ENCODE peak calls at places on chromosomes 7 and 10, in nine cellular contexts. Q, D, J, X, Z, C, P, S and H are unnamed samples.

GRCh38 chr7:20447021-20447420 is 116.3 kb downstream of the ITGB8 start:
- DNase-seq in J (no peak), P (no peak), C (no peak), S (no peak), Z (no peak), X (no peak), Q (no peak), D (no peak), H (no peak)

GRCh38 chr7:27199820-27200760 is at the start of gene HOXA13:
- DNase-seq in D (peak), J (no peak), S (no peak), X (peak), Z (peak), C (no peak), Q (no peak), P (no peak), H (peak)

GRCh38 chr7:7183061-7183832 is 903 bp downstream of the C1GALT1 start:
- DNase-seq in X (peak), Q (no peak), P (peak), D (peak), C (peak), J (peak), Z (peak), S (peak), H (peak)

GRCh38 chr7:1940402-1940786 is 270.3 kb downstream of the ELFN1 start:
- DNase-seq in S (peak), Z (no peak), C (peak), X (peak), J (no peak), D (peak), Q (peak), P (no peak), H (no peak)

GRCh38 chr10:100370976-100371706 is 24.1 kb downstream of the SCD start:
- DNase-seq in Q (no peak), D (peak), C (no peak), S (peak), X (peak), Z (no peak), P (peak), J (peak), H (peak)

GRCh38 chr10:13698217-13698616 is 111.5 kb downstream of the PRPF18 start:
- DNase-seq in J (no peak), C (no peak), D (peak), Z (no peak), X (no peak), Q (no peak), P (no peak), S (no peak), H (no peak)

GRCh38 chr10:13617146-13617545 is 30.4 kb downstream of the PRPF18 start:
- DNase-seq in S (no peak), P (no peak), J (no peak), X (no peak), Z (no peak), D (no peak), Q (no peak), C (no peak), H (no peak)

GRCh38 chr7:47792521-47793121 is 155.6 kb downstream of the PKD1L1 start:
- DNase-seq in C (no peak), Z (no peak), P (no peak), D (peak), X (peak), S (peak), J (peak), Q (no peak), H (no peak)

DNA sequence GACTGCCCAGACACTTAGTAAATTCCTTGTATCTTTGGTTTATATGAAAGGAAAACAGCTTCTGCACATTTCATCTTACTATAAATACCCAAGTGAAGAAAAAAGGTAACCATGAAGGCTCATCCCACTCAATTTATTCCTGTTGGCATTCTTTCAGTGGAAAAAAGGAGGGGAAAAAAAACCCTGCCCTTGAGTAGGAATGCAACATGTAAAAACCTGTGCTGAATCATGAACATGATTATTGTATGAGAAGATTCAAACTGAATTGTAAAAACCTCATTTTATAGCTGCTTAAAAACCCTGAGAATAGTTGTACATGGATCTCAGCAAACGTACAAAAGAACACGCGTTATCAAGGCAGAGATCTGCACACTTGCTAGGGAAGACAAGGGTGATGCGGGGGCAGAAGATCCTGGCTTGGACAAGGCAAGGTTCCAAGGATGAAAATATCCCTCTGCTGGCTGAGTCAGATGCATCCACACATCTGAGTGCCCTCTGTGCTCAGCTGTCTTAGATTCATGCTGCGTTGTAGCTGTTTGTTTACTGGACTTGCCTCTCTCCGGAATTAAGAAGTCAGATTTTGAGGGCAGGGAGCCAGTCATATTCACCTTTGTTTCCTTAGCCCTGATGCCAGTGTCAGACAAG is 658.2 kb downstream of the PARD3 start:
- DNase-seq in C (no peak), Z (no peak), Q (no peak), D (peak), P (no peak), X (no peak), J (no peak), S (peak), H (no peak)
- TF ChIP-seq CTCF in C (no peak), Z (peak), Q (no peak), D (peak), P (no peak), X (no peak), J (no peak), S (peak), H (no peak)

DNA sequence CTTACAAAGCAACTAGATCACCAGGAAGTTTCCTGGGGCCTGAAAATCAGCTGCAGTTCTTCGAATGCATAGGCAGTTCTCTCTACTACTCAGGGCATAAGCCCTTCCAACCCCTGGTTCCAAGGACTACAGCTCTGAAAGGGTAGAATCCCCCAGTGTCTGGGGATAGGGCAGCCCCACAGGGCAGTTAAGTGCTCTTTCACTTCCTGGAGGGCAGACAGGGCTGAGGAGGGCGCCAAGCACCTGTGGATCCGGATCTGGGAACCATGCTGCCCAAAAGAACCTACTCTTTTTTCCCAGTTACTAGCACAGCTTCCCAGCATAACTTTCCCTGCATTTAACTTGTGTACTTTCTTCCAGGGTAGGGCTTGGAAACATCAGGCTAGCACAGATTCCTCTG is 41.1 kb downstream of the CXCL12 start:
- DNase-seq in X (no peak), S (no peak), C (no peak), D (no peak), P (peak), Z (no peak), Q (no peak), J (no peak), H (no peak)
- TF ChIP-seq CTCF in X (no peak), S (no peak), C (no peak), D (no peak), P (no peak), Z (no peak), Q (no peak), J (no peak), H (no peak)

GRCh38 chr10:24885551-24885950 is 66.9 kb downstream of the PRTFDC1 start:
- DNase-seq in X (no peak), C (no peak), S (no peak), D (no peak), Q (no peak), P (no peak), Z (no peak), J (no peak), H (no peak)
- TF ChIP-seq CTCF in X (no peak), C (no peak), S (no peak), D (no peak), Q (no peak), P (no peak), Z (no peak), J (no peak), H (no peak)

DNA sequence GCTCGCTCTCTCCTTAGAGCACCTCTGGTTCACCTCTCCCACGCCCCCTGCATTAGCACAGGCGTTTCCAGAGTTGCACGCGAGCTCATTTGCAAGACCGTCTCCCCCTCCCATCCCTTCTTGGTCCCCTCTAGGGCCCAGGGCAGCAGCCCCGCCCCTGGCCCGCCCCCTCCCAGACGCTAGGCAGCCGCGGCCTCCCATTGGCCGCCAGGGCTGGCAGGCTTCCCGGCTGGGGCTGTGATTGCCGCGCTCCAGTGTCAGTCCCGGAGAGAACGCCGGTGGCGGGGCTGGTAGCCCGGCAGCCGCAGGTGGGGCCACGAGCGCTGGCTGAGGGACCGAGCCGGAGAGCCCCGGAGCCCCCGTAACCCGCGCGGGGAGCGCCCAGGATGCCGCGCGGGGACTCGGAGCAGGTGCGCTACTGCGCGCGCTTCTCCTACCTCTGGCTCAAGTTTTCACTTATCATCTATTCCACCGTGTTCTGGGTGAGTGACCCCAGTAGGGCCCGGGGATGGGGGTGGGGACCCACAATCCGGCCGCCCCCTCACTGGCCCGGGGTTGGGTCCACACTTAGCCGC is at the start of gene TSPAN15:
- DNase-seq in J (peak), Z (peak), S (peak), P (peak), C (peak), Q (no peak), X (peak), D (peak), H (peak)
- TF ChIP-seq CTCF in J (no peak), Z (no peak), S (no peak), P (no peak), C (no peak), Q (no peak), X (no peak), D (no peak), H (no peak)

GRCh38 chr7:135291809-135292253 is 58.2 kb downstream of the STRA8 start:
- DNase-seq in P (no peak), C (no peak), Z (no peak), X (no peak), J (peak), D (peak), Q (peak), S (peak), H (no peak)
- TF ChIP-seq CTCF in P (no peak), C (no peak), Z (no peak), X (no peak), J (no peak), D (no peak), Q (no peak), S (no peak), H (no peak)

GRCh38 chr7:109092268-109092667 is 522.6 kb downstream of the DNAJB9 start:
- DNase-seq in X (no peak), D (no peak), S (no peak), Z (peak), P (no peak), Q (no peak), C (no peak), J (no peak), H (no peak)
- TF ChIP-seq CTCF in X (peak), D (no peak), S (no peak), Z (no peak), P (no peak), Q (peak), C (no peak), J (no peak), H (peak)

GRCh38 chr7:44599222-44599621 is 7.2 kb upstream of the OGDH start:
- DNase-seq in P (no peak), S (no peak), Q (no peak), J (no peak), D (no peak), C (no peak), Z (no peak), X (no peak), H (no peak)

GRCh38 chr7:44604941-44605340 is 1.5 kb upstream of the OGDH start:
- DNase-seq in C (no peak), S (no peak), D (no peak), Q (no peak), X (no peak), P (no peak), Z (no peak), J (no peak), H (no peak)

GRCh38 chr7:44606341-44607140 is at the start of gene OGDH:
- DNase-seq in P (peak), J (peak), S (peak), C (peak), D (peak), Q (peak), Z (peak), X (peak), H (peak)

GRCh38 chr7:44602576-44602910 is 3.9 kb upstream of the OGDH start:
- DNase-seq in X (no peak), S (no peak), Q (no peak), C (no peak), J (no peak), D (no peak), P (no peak), Z (no peak), H (no peak)

GRCh38 chr7:44603208-44603607 is 3.2 kb upstream of the OGDH start:
- DNase-seq in D (no peak), J (no peak), Q (no peak), Z (no peak), P (no peak), S (no peak), X (no peak), C (no peak), H (no peak)
- TF ChIP-seq CTCF in D (no peak), J (no peak), Q (no peak), Z (no peak), P (no peak), S (no peak), X (no peak), C (no peak), H (no peak)

GRCh38 chr10:27356738-27357137 is 116.1 kb upstream of the ACBD5 start:
- DNase-seq in D (no peak), C (no peak), Q (no peak), J (no peak), P (no peak), Z (no peak), X (no peak), S (no peak), H (no peak)

GRCh38 chr10:27360581-27361172 is 120.1 kb upstream of the ACBD5 start:
- DNase-seq in S (peak), P (peak), C (peak), X (peak), Q (peak), Z (peak), J (peak), D (peak), H (peak)

GRCh38 chr10:27359792-27360320 is 119.3 kb upstream of the ACBD5 start:
- DNase-seq in D (no peak), Z (no peak), P (no peak), S (no peak), X (no peak), Q (no peak), C (no peak), J (no peak), H (peak)

DNA sequence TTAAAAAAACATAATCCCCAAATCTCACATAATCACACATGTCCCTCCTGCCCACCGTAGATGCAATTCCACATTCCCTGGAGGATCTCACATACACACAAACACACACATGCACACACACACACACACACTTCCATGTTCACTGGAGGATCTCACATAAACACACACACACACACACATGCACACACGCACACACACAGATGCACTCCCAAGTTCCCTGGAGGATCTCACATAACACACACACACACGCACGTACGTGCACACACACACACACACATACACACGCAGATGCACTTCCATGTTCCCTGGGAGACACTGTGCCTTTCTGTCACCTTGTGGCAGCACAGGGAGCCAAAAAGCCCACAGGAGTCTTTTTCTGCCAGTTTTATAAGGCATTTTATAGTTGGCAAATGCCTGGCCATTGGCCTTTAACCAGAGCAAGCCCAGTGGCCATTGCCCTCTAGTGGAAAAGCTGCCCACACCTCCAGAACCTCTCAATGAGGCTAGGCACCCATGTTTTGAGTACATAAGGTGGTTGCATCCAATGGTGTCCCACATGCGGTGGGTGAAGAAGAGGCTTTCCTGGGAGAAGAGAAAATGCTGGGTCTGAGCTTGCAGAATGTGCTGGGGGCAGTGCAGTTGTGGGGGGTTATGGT is 115.4 kb upstream of the ACBD5 start:
- DNase-seq in Q (no peak), P (no peak), Z (no peak), S (no peak), D (no peak), C (no peak), X (no peak), J (no peak), H (no peak)
- TF ChIP-seq CTCF in Q (no peak), P (no peak), Z (no peak), S (no peak), D (no peak), C (no peak), X (no peak), J (no peak), H (peak)